ENCODE peak calls at places on chromosomes 4 and X, in six cellular contexts. X is upper lobe of left lung, R is GM12878, V is HCT116, C is HepG2, U is K562. W is an unnamed sample. For H3K9me3, the result is how much of the 10 kb centered on the place peaks cover.

GRCh38 chrX:147832707-147833348 is 78.9 kb upstream of the FMR1 start:
- ATAC-seq in X (no peak), R (peak), V (no peak), C (no peak), U (no peak), W (no peak)

GRCh38 chr4:37666625-37667071 is 19.5 kb downstream of the RELL1 start:
- ATAC-seq in X (peak), R (peak), V (peak), C (no peak), U (no peak), W (peak)

GRCh38 chr4:40418430-40419230 is 83.5 kb downstream of the CHRNA9 start:
- ATAC-seq in X (no peak), R (peak), V (no peak), C (peak), U (no peak), W (no peak)

GRCh38 chr4:36358173-36358572 is 76.8 kb downstream of the DTHD1 start:
- ATAC-seq in X (no peak), R (no peak), V (no peak), C (no peak), U (no peak), W (no peak)

GRCh38 chr4:89270792-89271191 is 36.8 kb downstream of the GPRIN3 start:
- ATAC-seq in X (no peak), R (no peak), V (no peak), C (no peak), U (no peak), W (no peak)

GRCh38 chrX:3219231-3219630 is 127.2 kb downstream of the MXRA5 start:
- ATAC-seq in X (no peak), R (no peak), V (no peak), C (no peak), U (no peak), W (no peak)

GRCh38 chrX:27924261-27924660 is 57.0 kb downstream of the DCAF8L1 start:
- ATAC-seq in X (no peak), R (peak), V (no peak), C (no peak), U (no peak), W (no peak)

GRCh38 chrX:7711167-7711566 is 131.8 kb upstream of the VCX start:
- ATAC-seq in X (no peak), R (no peak), V (no peak), C (no peak), U (no peak), W (no peak)

GRCh38 chr4:55075823-55076418 is 49.5 kb downstream of the KDR start:
- ATAC-seq in X (no peak), R (no peak), V (no peak), C (no peak), U (no peak), W (no peak)

GRCh38 chrX:137999542-137999941 is 433.6 kb downstream of the ZIC3 start:
- ATAC-seq in X (no peak), R (no peak), V (no peak), C (no peak), U (no peak), W (no peak)

GRCh38 chr4:167854881-167855280 is 237.5 kb upstream of the ANXA10 start:
- ATAC-seq in X (no peak), R (no peak), V (no peak), C (no peak), U (no peak), W (no peak)

GRCh38 chr4:11698846-11699590 is 270.3 kb upstream of the HS3ST1 start:
- ATAC-seq in X (no peak), R (no peak), V (peak), C (no peak), U (no peak), W (peak)

GRCh38 chr4:108365551-108365950 is 196.8 kb upstream of the LEF1 start:
- ATAC-seq in X (no peak), R (no peak), V (no peak), C (no peak), U (peak), W (no peak)

GRCh38 chrX:115606861-115607260 is 45.9 kb downstream of the PLS3 start:
- ATAC-seq in X (no peak), R (no peak), V (no peak), C (no peak), U (no peak), W (no peak)

GRCh38 chr4:113750315-113750714 is 11.2 kb downstream of the CAMK2D start:
- ATAC-seq in X (no peak), R (peak), V (no peak), C (no peak), U (no peak), W (no peak)

GRCh38 chr4:108556588-108557200 is 63.7 kb upstream of the RPL34 start:
- ATAC-seq in X (no peak), R (peak), V (no peak), C (no peak), U (no peak), W (no peak)

GRCh38 chr4:57190651-57191481 is 80.7 kb upstream of the IGFBP7 start:
- ATAC-seq in X (peak), R (peak), V (peak), C (peak), U (peak), W (no peak)

GRCh38 chr4:89640620-89641366 is 196.2 kb downstream of the SNCA start:
- ATAC-seq in X (peak), R (peak), V (peak), C (peak), U (peak), W (no peak)

GRCh38 chrX:69238960-69239231 is 73.6 kb upstream of the PJA1 start:
- ATAC-seq in X (no peak), R (no peak), V (no peak), C (no peak), U (no peak), W (no peak)

GRCh38 chr4:183211533-183211932 is 108.5 kb downstream of the CLDN22 start:
- ATAC-seq in X (no peak), R (no peak), V (no peak), C (no peak), U (no peak), W (no peak)

GRCh38 chrX:73647212-73647611 is 84.2 kb downstream of the CHIC1 start:
- ATAC-seq in X (no peak), R (peak), V (no peak), C (no peak), U (no peak), W (no peak)

GRCh38 chrX:9369802-9370291 is 95.0 kb upstream of the TBL1X start:
- ATAC-seq in X (no peak), R (no peak), V (no peak), C (no peak), U (no peak), W (no peak)

GRCh38 chr4:119211856-119212250 is 660 bp upstream of the USP53 start:
- ATAC-seq in X (no peak), R (peak), V (no peak), C (no peak), U (no peak), W (no peak)

GRCh38 chr4:36303430-36304137 is 22.2 kb downstream of the DTHD1 start:
- ATAC-seq in X (peak), R (peak), V (no peak), C (no peak), U (no peak), W (no peak)

GRCh38 chrX:134000260-134001245 is 15.2 kb upstream of the GPC3 start:
- ATAC-seq in X (no peak), R (no peak), V (no peak), C (no peak), U (no peak), W (no peak)

GRCh38 chr4:31114821-31115220 is 394.7 kb downstream of the PCDH7 start:
- ATAC-seq in X (no peak), R (no peak), V (no peak), C (no peak), U (no peak), W (no peak)

GRCh38 chr4:80279751-80280150 is 13.3 kb downstream of the FGF5 start:
- ATAC-seq in X (no peak), R (no peak), V (no peak), C (no peak), U (no peak), W (no peak)
- TF ChIP-seq POLR2AphosphoS5 in X (no peak), R (no peak), V (no peak), C (no peak), U (no peak), W (no peak)

DNA sequence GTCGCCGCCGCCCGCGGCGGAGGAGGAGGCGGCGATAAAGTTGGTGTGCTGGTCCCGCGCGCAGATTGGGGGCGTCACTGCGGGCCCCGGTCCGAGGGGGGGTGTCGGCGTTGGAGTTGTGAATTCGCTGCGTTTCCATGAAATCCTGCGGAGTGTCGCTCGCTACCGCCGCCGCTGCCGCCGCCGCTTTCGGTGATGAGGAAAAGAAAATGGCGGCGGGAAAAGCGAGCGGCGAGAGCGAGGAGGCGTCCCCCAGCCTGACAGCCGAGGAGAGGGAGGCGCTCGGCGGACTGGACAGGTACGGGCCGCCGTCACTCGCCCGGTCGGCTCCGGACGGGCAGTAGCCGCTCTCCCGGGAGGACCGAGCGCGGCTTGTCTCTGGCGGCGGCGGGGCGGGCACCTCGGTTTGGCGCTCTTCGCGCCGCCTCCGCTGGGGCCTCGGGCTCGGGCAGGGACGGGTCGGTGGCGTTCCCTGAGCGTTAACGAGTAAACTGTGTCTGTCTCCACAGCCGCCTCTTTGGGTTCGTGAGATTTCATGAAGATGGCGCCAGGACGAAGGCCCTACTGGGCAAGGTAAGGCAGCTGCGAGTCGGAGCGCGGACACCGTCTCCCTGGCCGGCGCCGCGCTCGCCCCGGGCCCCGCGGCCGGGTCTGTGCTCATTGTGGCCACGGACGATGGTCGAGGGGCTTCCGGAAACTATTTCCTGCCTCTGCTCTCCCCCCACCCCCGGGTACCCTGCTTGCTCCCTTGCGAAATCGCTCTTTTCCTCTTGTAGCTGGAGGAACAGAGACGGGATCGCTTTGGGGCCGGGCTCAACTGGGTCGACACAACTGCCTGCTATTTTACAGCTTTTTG is 655 bp downstream of the KDM6A start:
- ATAC-seq in X (peak), R (peak), V (peak), C (peak), U (peak), W (peak)
- TF ChIP-seq POLR2A in X (no peak), R (peak), V (no peak), C (no peak), U (peak), W (no peak)

DNA sequence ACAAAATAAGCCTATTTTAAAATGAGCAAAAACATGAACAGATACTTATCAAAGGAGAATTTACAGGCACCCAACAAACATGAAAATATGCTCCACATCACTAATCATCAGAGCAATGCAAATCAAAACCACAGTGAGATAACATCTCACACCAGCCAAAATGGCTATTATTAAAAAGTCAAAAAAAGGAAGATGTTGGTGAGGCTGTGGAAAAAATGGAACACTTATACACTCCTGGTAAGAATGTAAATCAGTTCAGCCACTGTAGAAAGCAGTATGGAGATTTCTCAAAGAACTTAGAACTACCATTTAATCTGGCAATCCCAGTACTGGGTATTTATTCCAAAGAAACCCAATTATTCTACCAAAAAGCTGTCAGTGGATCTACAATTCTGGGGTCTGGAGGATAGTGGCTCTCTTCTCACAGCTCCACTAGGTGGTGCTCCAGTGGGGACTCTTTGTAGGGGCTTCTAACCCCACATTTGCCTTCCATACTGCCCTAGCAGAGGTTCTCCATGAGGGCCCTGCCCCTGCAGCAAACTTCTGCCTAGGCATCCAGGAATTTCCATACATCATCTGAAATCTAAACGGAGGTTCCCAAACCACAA is 9.1 kb upstream of the ZNF732 start:
- ATAC-seq in X (no peak), R (no peak), V (no peak), C (no peak), U (no peak), W (no peak)
- H3K9me3 ChIP-seq in X (under half), R (under half), V (under half), C (half or more), U (under half), W (under half)

GRCh38 chr4:2942532-2943363 is 20.5 kb downstream of the NOP14 start:
- ATAC-seq in X (peak), R (no peak), V (no peak), C (peak), U (no peak), W (no peak)
- TF ChIP-seq POLR2AphosphoS5 in X (no peak), R (peak), V (no peak), C (no peak), U (peak), W (no peak)

GRCh38 chrX:48599341-48599740 is 2.0 kb downstream of the WDR13 start:
- ATAC-seq in X (no peak), R (no peak), V (no peak), C (no peak), U (no peak), W (no peak)

GRCh38 chrX:48595929-48596328 is 1.4 kb upstream of the WDR13 start:
- ATAC-seq in X (no peak), R (no peak), V (no peak), C (no peak), U (no peak), W (no peak)

GRCh38 chrX:48600226-48600625 is 2.9 kb downstream of the WDR13 start:
- ATAC-seq in X (no peak), R (no peak), V (no peak), C (no peak), U (no peak), W (no peak)

GRCh38 chrX:48598645-48599044 is 1.4 kb downstream of the WDR13 start:
- ATAC-seq in X (no peak), R (no peak), V (no peak), C (no peak), U (no peak), W (no peak)

GRCh38 chrX:48597353-48598264 is at the start of gene WDR13:
- ATAC-seq in X (peak), R (peak), V (peak), C (peak), U (peak), W (peak)
- TF ChIP-seq POLR2A in X (no peak), R (peak), V (peak), C (peak), U (peak), W (peak)

DNA sequence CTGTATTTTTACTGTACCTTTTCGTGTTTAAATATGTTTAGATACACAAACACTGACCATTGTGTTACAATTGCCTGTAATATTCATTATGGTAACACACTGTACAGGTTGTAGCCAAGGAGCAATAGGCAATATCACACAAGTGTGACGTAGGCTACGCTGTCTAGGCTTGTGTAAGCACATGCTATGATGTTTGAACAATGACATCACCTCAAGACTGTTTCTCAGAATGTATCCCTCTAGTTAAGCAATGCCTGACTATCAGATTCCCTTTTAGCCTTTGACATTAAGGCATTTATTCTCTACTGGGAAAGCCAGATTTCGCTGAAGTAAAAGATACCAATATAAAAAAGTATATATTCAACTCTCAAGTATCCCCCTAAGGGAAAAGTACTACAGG is 66.2 kb downstream of the VCX3A start:
- ATAC-seq in X (no peak), R (no peak), V (no peak), C (no peak), U (no peak), W (no peak)
- H3K9me3 ChIP-seq in X (under half), R (under half), V (under half), C (under half), U (under half), W (under half)